ENCODE peak calls at places on chromosomes 7 and 10, in six cellular contexts. W is HepG2, H is GM12878, Q is H1, C is K562, L is HCT116. V is an unnamed sample.

GRCh38 chr10:100890696-100891271 is 22.0 kb upstream of the SLF2 start:
- DNase-seq in H (no peak), C (no peak), Q (peak; percentile 33), L (peak; percentile 79), W (peak; percentile 50), V (no peak)

GRCh38 chr10:88062798-88063472 is 199.5 kb downstream of the PTEN start:
- DNase-seq in H (no peak), C (no peak), Q (no peak), W (peak; percentile 56), L (no peak), V (no peak)

GRCh38 chr7:100933735-100934134 is 15.6 kb upstream of the MUC3A start:
- DNase-seq in C (peak; percentile 57), L (no peak), Q (peak; percentile 62), H (no peak), W (no peak), V (no peak)

GRCh38 chr7:128082431-128082830 is 51.2 kb upstream of the LRRC4 start:
- DNase-seq in L (no peak), Q (no peak), H (no peak), W (no peak), C (no peak), V (no peak)

GRCh38 chr7:2496375-2496774 is 20.2 kb upstream of the GRIFIN start:
- DNase-seq in L (no peak), C (no peak), Q (no peak), W (no peak), H (no peak), V (no peak)

GRCh38 chr7:76225379-76225778 is 23.7 kb downstream of the SRRM3 start:
- DNase-seq in Q (peak; percentile 87), L (no peak), H (no peak), C (peak; percentile 76), W (no peak), V (peak; percentile 59)

GRCh38 chr10:12757351-12757750 is 244.2 kb downstream of the CCDC3 start:
- DNase-seq in Q (no peak), C (no peak), L (no peak), W (no peak), H (no peak), V (no peak)

GRCh38 chr10:69123306-69123746 is 652 bp upstream of the VPS26A start:
- DNase-seq in Q (no peak), H (no peak), L (peak; percentile 41), C (peak; percentile 70), W (peak; percentile 31), V (peak; percentile 33)

GRCh38 chr7:75604408-75604807 is 112.3 kb downstream of the SPDYE5 start:
- DNase-seq in L (no peak), Q (no peak), W (no peak), H (no peak), C (no peak), V (no peak)

GRCh38 chr10:23718946-23719345 is 280.1 kb downstream of the OTUD1 start:
- DNase-seq in W (no peak), L (no peak), H (no peak), C (no peak), Q (no peak), V (no peak)

GRCh38 chr7:50400114-50400513 is 50.0 kb downstream of the FIGNL1 start:
- DNase-seq in L (no peak), W (no peak), C (no peak), Q (no peak), H (no peak), V (no peak)

GRCh38 chr7:112225006-112225405 is 18.5 kb downstream of the ZNF277 start:
- DNase-seq in L (no peak), Q (no peak), H (no peak), W (no peak), C (no peak), V (no peak)

GRCh38 chr10:121823993-121824463 is 103.8 kb downstream of the ATE1 start:
- DNase-seq in H (no peak), Q (no peak), C (peak; percentile 34), W (peak; percentile 44), L (peak; percentile 36), V (peak; percentile 5)

GRCh38 chr7:45184326-45185027 is 26.9 kb downstream of the RAMP3 start:
- DNase-seq in H (no peak), C (no peak), W (no peak), Q (no peak), L (no peak), V (no peak)

GRCh38 chr7:113197274-113197673 is 78.9 kb upstream of the SMIM30 start:
- DNase-seq in W (no peak), C (no peak), H (no peak), L (no peak), Q (no peak), V (no peak)

GRCh38 chr10:110495731-110496552 is 1.8 kb upstream of the DUSP5 start:
- DNase-seq in C (no peak), L (no peak), H (no peak), W (no peak), Q (peak; percentile 57), V (no peak)

GRCh38 chr7:90973146-90973545 is 291.1 kb upstream of the FZD1 start:
- DNase-seq in W (no peak), H (no peak), L (no peak), Q (no peak), C (no peak), V (no peak)

GRCh38 chr10:102775201-102775972 is 31.6 kb downstream of the WBP1L start:
- DNase-seq in L (no peak), H (no peak), Q (no peak), W (peak; percentile 28), C (no peak), V (no peak)

GRCh38 chr10:88230251-88230650 is 352.9 kb downstream of the RNLS start:
- DNase-seq in W (no peak), Q (no peak), H (no peak), L (no peak), C (no peak), V (no peak)

GRCh38 chr7:29955799-29956476 is 33.7 kb downstream of the SCRN1 start:
- DNase-seq in W (no peak), C (no peak), H (no peak), L (no peak), Q (no peak), V (no peak)

GRCh38 chr10:17019696-17020095 is 109.9 kb downstream of the CUBN start:
- DNase-seq in C (no peak), Q (peak; percentile 7), W (no peak), H (no peak), L (no peak), V (no peak)

GRCh38 chr7:42945821-42946615 is 13.8 kb downstream of the MRPL32 start:
- DNase-seq in C (peak; percentile 88), L (no peak), Q (no peak), H (no peak), W (no peak), V (no peak)

GRCh38 chr7:13898957-13899670 is 90.4 kb downstream of the ETV1 start:
- DNase-seq in L (no peak), Q (no peak), C (no peak), W (no peak), H (no peak), V (no peak)

GRCh38 chr10:9786576-9786975 is 1231.1 kb upstream of the CELF2 start:
- DNase-seq in H (no peak), C (no peak), L (no peak), W (no peak), Q (no peak), V (no peak)

GRCh38 chr7:87600130-87601124 is at the start of gene ABCB1:
- DNase-seq in L (peak; percentile 19), C (peak; percentile 12), W (peak; percentile 63), Q (peak; percentile 74), H (no peak), V (peak; percentile 46)

GRCh38 chr7:100407285-100408180 is 21.0 kb downstream of the ZCWPW1 start:
- DNase-seq in L (peak; percentile 58), Q (peak; percentile 51), C (peak; percentile 80), H (peak; percentile 66), W (peak; percentile 44), V (peak; percentile 75)

GRCh38 chr7:129535896-129536295 is 33.6 kb downstream of the SMKR1 start:
- DNase-seq in L (no peak), Q (no peak), H (no peak), W (no peak), C (no peak), V (no peak)

GRCh38 chr10:116082211-116082610 is 190.8 kb downstream of the GFRA1 start:
- DNase-seq in W (no peak), Q (no peak), L (no peak), H (no peak), C (no peak), V (no peak)

GRCh38 chr10:116080553-116080952 is 192.5 kb downstream of the GFRA1 start:
- DNase-seq in L (peak; percentile 16), W (no peak), C (no peak), H (no peak), Q (no peak), V (peak; percentile 5)

GRCh38 chr10:116085333-116085732 is 187.7 kb downstream of the GFRA1 start:
- DNase-seq in C (no peak), Q (no peak), W (no peak), H (no peak), L (no peak), V (no peak)

GRCh38 chr10:116082762-116083161 is 190.2 kb downstream of the GFRA1 start:
- DNase-seq in H (no peak), Q (no peak), W (no peak), L (no peak), C (no peak), V (no peak)

GRCh38 chr10:116084166-116084565 is 188.8 kb downstream of the GFRA1 start:
- DNase-seq in C (no peak), Q (no peak), W (no peak), H (no peak), L (no peak), V (no peak)
- TF ChIP-seq ZNF274 in C (no peak), Q (no peak), W (no peak), H (no peak), L (no peak), V (no peak)

DNA sequence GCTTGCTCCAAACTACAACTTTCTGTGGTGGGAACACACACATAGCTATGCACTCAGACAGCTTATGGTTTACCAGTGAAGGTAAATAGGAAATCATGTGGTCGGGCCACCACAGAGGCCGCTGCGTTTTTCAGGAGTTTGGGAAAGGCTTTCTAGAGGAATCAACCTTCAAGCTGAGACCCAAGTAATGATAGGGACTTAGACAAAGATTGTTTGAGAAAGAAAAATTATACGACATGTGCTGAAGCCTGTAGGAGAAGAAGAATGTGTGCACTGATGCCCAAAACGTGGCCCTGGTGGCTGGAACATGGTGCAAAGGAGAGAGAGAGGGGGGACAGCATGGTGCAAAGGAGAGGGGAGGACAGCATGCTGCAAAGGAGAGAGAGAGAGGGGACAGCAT is 61.2 kb upstream of the VIPR2 start:
- DNase-seq in C (no peak), Q (no peak), W (no peak), L (no peak), H (no peak), V (no peak)
- H3K9me3 ChIP-seq in C (no peaks in the 10 kb centered on the region), Q (peaks cover 65% of the 10 kb centered on the region), W (no peaks in the 10 kb centered on the region), L (no peaks in the 10 kb centered on the region), H (no peaks in the 10 kb centered on the region), V (no peaks in the 10 kb centered on the region)

DNA sequence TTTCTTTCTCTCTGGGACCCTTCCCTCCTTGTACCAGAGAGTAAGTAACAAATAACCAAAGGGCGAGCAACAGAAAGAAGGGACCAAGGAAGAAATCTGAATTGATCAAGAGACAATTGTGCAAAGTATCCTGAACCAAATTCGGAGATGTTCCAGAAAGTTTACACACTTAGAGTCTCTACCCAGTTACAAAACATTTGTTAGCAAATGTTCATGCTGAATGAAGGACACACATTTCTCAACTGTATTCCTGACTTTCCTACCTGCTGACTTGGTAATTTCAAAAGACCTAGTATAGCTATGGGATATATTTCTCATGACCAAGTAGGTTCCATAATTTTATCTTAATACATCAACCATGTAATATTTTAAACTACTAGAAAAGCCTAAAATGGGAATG is 37.4 kb downstream of the LYZL1 start:
- DNase-seq in Q (no peak), H (no peak), L (no peak), C (no peak), W (no peak), V (no peak)
- TF ChIP-seq ZNF274 in Q (no peak), H (no peak), L (no peak), C (no peak), W (no peak), V (no peak)

GRCh38 chr7:158030071-158030470 is 557.6 kb downstream of the PTPRN2 start:
- DNase-seq in H (no peak), L (no peak), W (no peak), C (no peak), Q (no peak), V (no peak)
- H3K9me3 ChIP-seq in H (no peaks in the 10 kb centered on the region), L (no peaks in the 10 kb centered on the region), W (no peaks in the 10 kb centered on the region), C (no peaks in the 10 kb centered on the region), Q (peaks cover 19% of the 10 kb centered on the region), V (peaks cover 18% of the 10 kb centered on the region)

V was measured in NT2/D1.